ENCODE peak calls at places on chromosomes 11 and 22, in ten cellular contexts. N is upper lobe of left lung, I is stomach, H is HCT116, M is HL-60, P is prostate gland, C is spleen, U is endothelial cell of umbilical vein, E is suprapubic skin, Q is HepG2. V is an unnamed sample.

GRCh38 chr22:50129121-50129734 is 39.4 kb downstream of the MOV10L1 start:
- DNase-seq in N (no peak), I (no peak), H (no peak), M (no peak), P (no peak), C (no peak), U (no peak), E (peak; percentile 26), Q (no peak), V (no peak)

GRCh38 chr11:129733981-129734380 is 81.7 kb upstream of the TMEM45B start:
- DNase-seq in N (no peak), I (no peak), H (no peak), M (no peak), P (no peak), C (no peak), U (no peak), E (peak; percentile 60), Q (no peak), V (no peak)

GRCh38 chr11:124415356-124415923 is 9.2 kb downstream of the OR8B4 start:
- DNase-seq in N (no peak), I (no peak), H (peak; percentile 46), M (peak; percentile 8), P (no peak), C (no peak), U (peak; percentile 42), E (no peak), Q (peak; percentile 37), V (no peak)

GRCh38 chr11:114125959-114126358 is 66.4 kb downstream of the ZBTB16 start:
- DNase-seq in N (no peak), I (no peak), H (no peak), M (no peak), P (no peak), C (no peak), U (no peak), E (no peak), Q (no peak), V (no peak)

GRCh38 chr11:97445561-97445960 is 1055.7 kb downstream of the JRKL start:
- DNase-seq in N (no peak), I (no peak), H (no peak), M (no peak), P (no peak), C (no peak), U (no peak), E (no peak), Q (no peak), V (no peak)

GRCh38 chr11:103940542-103940941 is 95.9 kb upstream of the DDI1 start:
- DNase-seq in N (no peak), I (no peak), H (no peak), M (no peak), P (no peak), C (no peak), U (no peak), E (no peak), Q (no peak), V (no peak)

GRCh38 chr11:3162410-3163240 is 2.5 kb downstream of the OSBPL5 start:
- DNase-seq in N (no peak), I (no peak), H (no peak), M (no peak), P (no peak), C (peak; percentile 68), U (no peak), E (no peak), Q (no peak), V (peak; percentile 7)

GRCh38 chr22:37910863-37911262 is 4.8 kb downstream of the MICALL1 start:
- DNase-seq in N (no peak), I (no peak), H (no peak), M (no peak), P (no peak), C (no peak), U (no peak), E (no peak), Q (no peak), V (no peak)

GRCh38 chr11:133966924-133967598 is 10.3 kb upstream of the IGSF9B start:
- DNase-seq in N (no peak), I (peak; percentile 38), H (no peak), M (no peak), P (no peak), C (peak; percentile 89), U (no peak), E (no peak), Q (no peak), V (peak; percentile 32)

GRCh38 chr11:119377112-119377901 is 4.2 kb downstream of the USP2 start:
- DNase-seq in N (peak; percentile 20), I (no peak), H (no peak), M (no peak), P (no peak), C (no peak), U (no peak), E (peak; percentile 67), Q (no peak), V (no peak)

GRCh38 chr22:42273855-42274451 is 3.5 kb upstream of the TCF20 start:
- DNase-seq in N (no peak), I (no peak), H (no peak), M (no peak), P (no peak), C (peak; percentile 64), U (no peak), E (no peak), Q (no peak), V (no peak)

GRCh38 chr11:57392421-57393105 is 2.1 kb upstream of the PRG2 start:
- DNase-seq in N (no peak), I (no peak), H (no peak), M (no peak), P (no peak), C (no peak), U (no peak), E (no peak), Q (no peak), V (no peak)
- TF ChIP-seq CTCF in N (no peak), I (no peak), H (no peak), M (no peak), P (no peak), C (no peak), U (no peak), E (no peak), Q (no peak), V (no peak)

GRCh38 chr11:122100222-122101080 is 15.6 kb downstream of the BLID start:
- DNase-seq in N (peak; percentile 33), I (no peak), H (no peak), M (no peak), P (peak; percentile 36), C (no peak), U (peak; percentile 56), E (peak; percentile 82), Q (no peak), V (peak; percentile 15)
- TF ChIP-seq POLR2AphosphoS5 in N (no peak), I (no peak), H (peak; percentile 30), M (no peak), P (no peak), C (no peak), U (peak; percentile 38), E (no peak), Q (no peak), V (peak; percentile 53)

GRCh38 chr11:117095301-117096139 is 2.7 kb downstream of the SIK3 start:
- DNase-seq in N (no peak), I (no peak), H (no peak), M (no peak), P (no peak), C (no peak), U (no peak), E (no peak), Q (peak; percentile 82), V (no peak)
- H3K4me3 ChIP-seq in N (no peak overlapping the region), I (no peak overlapping the region), H (no peak overlapping the region), M (peak overlapping the region; percentile 11), P (no peak overlapping the region), C (no peak overlapping the region), U (no peak overlapping the region), E (peak overlapping the region; percentile 11), Q (peak overlapping the region; percentile 79), V (no peak overlapping the region)

GRCh38 chr11:36478700-36479329 is 31.3 kb downstream of the TRAF6 start:
- DNase-seq in N (no peak), I (no peak), H (peak; percentile 22), M (no peak), P (no peak), C (no peak), U (peak; percentile 60), E (no peak), Q (peak; percentile 39), V (peak; percentile 30)
- TF ChIP-seq CTCF in N (peak; percentile 32), I (peak; percentile 45), H (peak; percentile 62), M (peak; percentile 25), P (peak; percentile 61), C (peak; percentile 32), U (peak; percentile 47), E (peak; percentile 34), Q (peak; percentile 61), V (peak; percentile 40)

GRCh38 chr11:36162282-36162825 is 126.9 kb downstream of the COMMD9 start:
- DNase-seq in N (no peak), I (no peak), H (no peak), M (no peak), P (no peak), C (no peak), U (no peak), E (no peak), Q (no peak), V (no peak)
- TF ChIP-seq POLR2AphosphoS5 in N (peak; percentile 16), I (no peak), H (no peak), M (no peak), P (no peak), C (no peak), U (no peak), E (no peak), Q (no peak), V (no peak)

DNA sequence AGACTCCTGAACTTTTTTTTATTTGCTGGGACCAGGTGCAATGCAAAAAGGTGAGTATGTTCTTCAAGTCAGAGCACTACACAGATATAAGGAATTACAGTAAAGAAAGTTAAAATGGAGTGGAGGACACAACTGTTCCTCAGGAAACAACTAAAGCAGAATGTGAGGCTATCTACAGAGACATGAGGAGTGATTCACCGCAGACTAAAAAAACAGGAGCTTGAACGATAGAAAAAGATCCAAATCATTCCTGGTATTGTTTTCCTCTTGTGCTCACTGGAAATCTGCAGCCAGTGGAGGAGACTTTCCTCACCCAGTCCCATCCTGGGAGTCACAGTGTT is 106.2 kb downstream of the ABTB2 start:
- DNase-seq in N (no peak), I (no peak), H (no peak), M (no peak), P (no peak), C (no peak), U (peak; percentile 6), E (no peak), Q (no peak), V (no peak)
- H3K4me3 ChIP-seq in N (no peak overlapping the region), I (no peak overlapping the region), H (no peak overlapping the region), M (no peak overlapping the region), P (no peak overlapping the region), C (no peak overlapping the region), U (no peak overlapping the region), E (no peak overlapping the region), Q (no peak overlapping the region), V (no peak overlapping the region)

V was measured in transverse colon.